ENCODE peak calls at places on chromosomes 11 and 22, in nine cellular contexts. B is GM23248; C is GM23338; F is cardiac muscle cell; W is A549; K is sigmoid colon; S is SJSA1; J is CD8-positive, alpha-beta T cell; O is mesendoderm. T is an unnamed sample.
A peak's percentile ranks its signal among the peaks of the same experiment; 100 is the strongest.

GRCh38 chr22:17777005-17777716 is 2.9 kb upstream of the BID start:
- DNase-seq in B (no peak), C (no peak), F (no peak), W (no peak), K (peak; percentile 61), S (no peak), J (peak; percentile 60), O (no peak), T (peak; percentile 80)

GRCh38 chr11:78259777-78260470 is 71.2 kb downstream of the USP35 start:
- DNase-seq in B (no peak), C (no peak), F (no peak), W (no peak), K (no peak), S (no peak), J (no peak), O (no peak), T (no peak)

GRCh38 chr11:19220903-19221682 is 19.3 kb upstream of the CSRP3 start:
- DNase-seq in B (no peak), C (no peak), F (no peak), W (no peak), K (no peak), S (no peak), J (no peak), O (peak; percentile 88), T (no peak)

GRCh38 chr11:91755526-91755925 is 469.1 kb upstream of the FAT3 start:
- DNase-seq in B (no peak), C (no peak), F (no peak), W (no peak), K (no peak), S (no peak), J (no peak), O (no peak), T (no peak)

GRCh38 chr11:75602916-75603315 is 40.9 kb downstream of the SERPINH1 start:
- DNase-seq in B (no peak), C (no peak), F (no peak), W (no peak), K (no peak), S (no peak), J (no peak), O (no peak), T (no peak)

GRCh38 chr11:134071306-134071705 is 2.4 kb downstream of the JAM3 start:
- DNase-seq in B (no peak), C (no peak), F (no peak), W (no peak), K (no peak), S (no peak), J (no peak), O (no peak), T (no peak)

GRCh38 chr11:10727259-10727851 is 23.7 kb upstream of the CTR9 start:
- DNase-seq in B (peak; percentile 65), C (no peak), F (no peak), W (no peak), K (no peak), S (no peak), J (no peak), O (no peak), T (no peak)

GRCh38 chr22:28883917-28884753 is 763 bp downstream of the ZNRF3 start:
- DNase-seq in B (peak; percentile 77), C (peak; percentile 83), F (peak; percentile 60), W (peak; percentile 20), K (peak; percentile 77), S (peak; percentile 45), J (peak; percentile 8), O (peak; percentile 77), T (peak; percentile 41)

GRCh38 chr22:39468487-39469325 is 11.9 kb downstream of the MGAT3 start:
- DNase-seq in B (no peak), C (no peak), F (no peak), W (no peak), K (no peak), S (no peak), J (no peak), O (no peak), T (no peak)
- H3K4me1 ChIP-seq in B (peaks cover 15% of the 10 kb centered on the region), C (peaks cover 33% of the 10 kb centered on the region), F (peaks cover 48% of the 10 kb centered on the region), W (peaks cover 10% of the 10 kb centered on the region), K (no peaks in the 10 kb centered on the region), S (peaks cover 43% of the 10 kb centered on the region), J (peaks cover 24% of the 10 kb centered on the region), O (peaks cover 25% of the 10 kb centered on the region), T (peaks cover 14% of the 10 kb centered on the region)

GRCh38 chr11:102204174-102204573 is 93.9 kb downstream of the YAP1 start:
- DNase-seq in B (peak; percentile 60), C (no peak), F (no peak), W (no peak), K (no peak), S (no peak), J (no peak), O (no peak), T (no peak)
- H3K4me1 ChIP-seq in B (peaks cover 25% of the 10 kb centered on the region), C (peaks cover 74% of the 10 kb centered on the region), F (no peaks in the 10 kb centered on the region), W (no peaks in the 10 kb centered on the region), K (peaks cover 18% of the 10 kb centered on the region), S (no peaks in the 10 kb centered on the region), J (no peaks in the 10 kb centered on the region), O (peaks cover 3% of the 10 kb centered on the region), T (no peaks in the 10 kb centered on the region)

GRCh38 chr11:63874511-63874910 is 35.6 kb downstream of the MARK2 start:
- DNase-seq in B (no peak), C (no peak), F (peak; percentile 78), W (no peak), K (no peak), S (no peak), J (no peak), O (no peak), T (no peak)
- H3K4me1 ChIP-seq in B (peaks cover 23% of the 10 kb centered on the region), C (peaks cover 15% of the 10 kb centered on the region), F (peaks cover 56% of the 10 kb centered on the region), W (peaks cover 45% of the 10 kb centered on the region), K (peaks cover 77% of the 10 kb centered on the region), S (peaks cover 7% of the 10 kb centered on the region), J (peaks cover 72% of the 10 kb centered on the region), O (peaks cover 11% of the 10 kb centered on the region), T (peaks cover 57% of the 10 kb centered on the region)

GRCh38 chr22:42645938-42646568 is 3.1 kb downstream of the CYB5R3 start:
- DNase-seq in B (peak; percentile 31), C (no peak), F (no peak), W (no peak), K (no peak), S (no peak), J (no peak), O (no peak), T (no peak)

GRCh38 chr22:42646569-42647525 is 2.3 kb downstream of the CYB5R3 start:
- DNase-seq in B (peak; percentile 67), C (no peak), F (peak; percentile 49), W (no peak), K (no peak), S (no peak), J (no peak), O (no peak), T (no peak)

GRCh38 chr22:42644422-42645340 is 4.3 kb upstream of the ATP5MGL start:
- DNase-seq in B (peak; percentile 73), C (no peak), F (no peak), W (no peak), K (peak; percentile 87), S (peak; percentile 51), J (no peak), O (no peak), T (no peak)

GRCh38 chr22:42643632-42644421 is 3.4 kb upstream of the ATP5MGL start:
- DNase-seq in B (no peak), C (no peak), F (no peak), W (no peak), K (no peak), S (no peak), J (no peak), O (no peak), T (no peak)

DNA sequence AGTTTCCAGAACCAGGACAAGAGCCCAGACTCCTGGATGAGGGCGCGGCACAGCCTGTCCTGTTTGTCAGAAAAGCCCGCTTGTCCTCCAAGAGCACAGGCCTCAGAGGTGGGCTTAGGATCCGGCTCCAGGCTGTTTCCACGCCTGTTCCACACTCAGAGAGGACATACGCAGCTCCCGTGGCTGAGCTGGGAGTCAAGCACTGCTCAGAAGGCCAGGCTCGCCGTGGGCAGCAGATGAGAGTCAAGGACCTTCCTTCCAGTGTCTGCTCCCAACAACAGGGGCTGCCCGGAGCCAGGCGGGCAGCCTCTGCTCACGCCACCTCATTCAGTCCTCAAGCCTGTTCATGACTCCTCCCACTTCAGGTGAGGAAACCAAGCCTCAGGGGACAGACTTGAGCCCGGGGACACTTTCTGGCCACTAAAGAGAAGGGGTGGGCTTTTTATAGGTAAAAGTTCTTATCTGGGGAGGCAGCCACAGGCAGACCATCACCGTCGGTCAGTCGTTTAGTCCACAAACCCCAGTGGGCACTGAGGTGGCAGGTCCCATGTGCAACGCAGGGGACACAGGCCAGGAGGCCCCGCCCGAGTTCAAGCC is 3.8 kb downstream of the CYB5R3 start:
- DNase-seq in B (peak; percentile 77), C (no peak), F (no peak), W (no peak), K (no peak), S (no peak), J (no peak), O (no peak), T (no peak)
- H3K4me1 ChIP-seq in B (peaks cover 37% of the 10 kb centered on the region), C (peaks cover 13% of the 10 kb centered on the region), F (peaks cover 55% of the 10 kb centered on the region), W (peaks cover 30% of the 10 kb centered on the region), K (peaks cover 75% of the 10 kb centered on the region), S (peaks cover 55% of the 10 kb centered on the region), J (peaks cover 39% of the 10 kb centered on the region), O (peaks cover 6% of the 10 kb centered on the region), T (peaks cover 37% of the 10 kb centered on the region)

GRCh38 chr11:61919113-61919840 is 1.9 kb upstream of the RAB3IL1 start:
- DNase-seq in B (no peak), C (no peak), F (no peak), W (no peak), K (peak; percentile 57), S (peak; percentile 62), J (no peak), O (no peak), T (no peak)
- H3K4me1 ChIP-seq in B (peaks cover 18% of the 10 kb centered on the region), C (peaks cover 21% of the 10 kb centered on the region), F (peaks cover 18% of the 10 kb centered on the region), W (peaks cover 38% of the 10 kb centered on the region), K (peaks cover 18% of the 10 kb centered on the region), S (peaks cover 50% of the 10 kb centered on the region), J (no peaks in the 10 kb centered on the region), O (peaks cover 6% of the 10 kb centered on the region), T (no peaks in the 10 kb centered on the region)

GRCh38 chr11:13726456-13726855 is 58.0 kb downstream of the FAR1 start:
- DNase-seq in B (no peak), C (no peak), F (no peak), W (no peak), K (no peak), S (no peak), J (no peak), O (no peak), T (no peak)
- H3K4me1 ChIP-seq in B (peaks cover 9% of the 10 kb centered on the region), C (no peaks in the 10 kb centered on the region), F (no peaks in the 10 kb centered on the region), W (no peaks in the 10 kb centered on the region), K (peaks cover 12% of the 10 kb centered on the region), S (no peaks in the 10 kb centered on the region), J (no peaks in the 10 kb centered on the region), O (no peaks in the 10 kb centered on the region), T (no peaks in the 10 kb centered on the region)

DNA sequence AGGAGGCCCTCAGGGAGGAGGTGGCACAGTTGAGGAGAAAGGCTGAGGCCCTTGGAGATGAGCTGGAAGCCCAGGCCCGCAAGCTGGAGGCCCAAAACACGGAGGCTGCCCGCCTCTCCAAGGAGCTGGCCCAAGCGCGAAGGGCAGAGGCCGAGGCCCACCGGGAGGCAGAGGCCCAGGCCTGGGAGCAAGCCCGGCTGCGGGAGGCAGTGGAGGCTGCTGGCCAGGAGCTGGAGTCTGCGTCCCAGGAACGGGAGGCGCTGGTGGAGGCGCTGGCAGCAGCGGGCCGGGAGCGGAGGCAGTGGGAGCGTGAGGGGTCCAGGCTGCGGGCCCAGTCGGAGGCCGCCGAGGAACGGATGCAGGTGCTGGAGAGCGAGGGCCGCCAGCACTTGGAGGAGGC is 4.7 kb downstream of the CCDC88B start:
- DNase-seq in B (no peak), C (no peak), F (no peak), W (no peak), K (no peak), S (no peak), J (no peak), O (no peak), T (no peak)
- H3K4me1 ChIP-seq in B (no peaks in the 10 kb centered on the region), C (peaks cover 11% of the 10 kb centered on the region), F (peaks cover 4% of the 10 kb centered on the region), W (peaks cover 22% of the 10 kb centered on the region), K (peaks cover 17% of the 10 kb centered on the region), S (peaks cover 6% of the 10 kb centered on the region), J (peaks cover 25% of the 10 kb centered on the region), O (peaks cover 5% of the 10 kb centered on the region), T (peaks cover 21% of the 10 kb centered on the region)

T was measured in CD8-positive, alpha-beta memory T cell.